ENCODE peak calls at places on chromosome 14, in six cellular contexts. R is breast epithelium, Y is endothelial cell of umbilical vein, O is upper lobe of right lung, L is uterus, T is aorta. G is an unnamed sample.

GRCh38 chr14:24289649-24290283 is 9.8 kb downstream of the DHRS1 start:
- DNase-seq in O (no peak), T (no peak), L (no peak), R (no peak), Y (no peak), G (no peak)

GRCh38 chr14:76929927-76930326 is 98.6 kb downstream of the IRF2BPL start:
- DNase-seq in R (no peak), L (no peak), Y (no peak), O (no peak), T (peak; percentile 79), G (peak; percentile 69)

GRCh38 chr14:32710351-32711102 is 228.2 kb upstream of the NPAS3 start:
- DNase-seq in Y (no peak), O (no peak), L (no peak), T (no peak), R (no peak), G (no peak)

GRCh38 chr14:33184587-33184986 is 245.9 kb downstream of the NPAS3 start:
- DNase-seq in O (no peak), R (no peak), L (no peak), Y (peak; percentile 14), T (no peak), G (no peak)

GRCh38 chr14:70013269-70013873 is 134.2 kb downstream of the SMOC1 start:
- DNase-seq in Y (peak; percentile 34), R (no peak), O (no peak), T (no peak), L (no peak), G (no peak)

GRCh38 chr14:50109342-50109741 is 7.0 kb downstream of the VCPKMT start:
- DNase-seq in T (no peak), L (no peak), Y (peak; percentile 11), O (no peak), R (no peak), G (no peak)

GRCh38 chr14:22319526-22320352 is 269.3 kb downstream of the DAD1 start:
- DNase-seq in T (peak; percentile 56), R (no peak), Y (peak; percentile 59), O (no peak), L (peak; percentile 57), G (peak; percentile 67)

GRCh38 chr14:71666579-71667145 is 265.6 kb upstream of the RGS6 start:
- DNase-seq in O (no peak), L (no peak), Y (peak; percentile 7), T (no peak), R (no peak), G (no peak)

GRCh38 chr14:64279719-64280668 is 14.2 kb downstream of the ESR2 start:
- DNase-seq in O (no peak), R (no peak), L (peak; percentile 34), T (no peak), Y (peak; percentile 92), G (no peak)

GRCh38 chr14:51095854-51096823 is 1.2 kb upstream of the TRIM9 start:
- DNase-seq in L (peak; percentile 75), Y (no peak), R (no peak), T (peak; percentile 52), O (no peak), G (peak; percentile 47)

GRCh38 chr14:99649219-99649618 is 4.3 kb downstream of the HHIPL1 start:
- DNase-seq in L (no peak), R (no peak), Y (no peak), T (no peak), O (no peak), G (no peak)

GRCh38 chr14:33475623-33476022 is 475.3 kb downstream of the EGLN3 start:
- DNase-seq in O (no peak), R (no peak), L (no peak), T (no peak), Y (peak; percentile 88), G (peak; percentile 54)

GRCh38 chr14:22837059-22837749 is 819 bp downstream of the MMP14 start:
- DNase-seq in O (peak; percentile 84), R (no peak), L (peak; percentile 66), Y (peak; percentile 67), T (peak; percentile 78), G (peak; percentile 92)

GRCh38 chr14:69327507-69327906 is 67.5 kb downstream of the GALNT16 start:
- DNase-seq in Y (no peak), O (peak; percentile 43), R (peak; percentile 41), L (peak; percentile 1), T (no peak), G (no peak)

GRCh38 chr14:73762375-73762822 is 48.2 kb upstream of the PNMA1 start:
- DNase-seq in O (no peak), L (no peak), R (no peak), T (no peak), Y (no peak), G (no peak)

GRCh38 chr14:73422515-73422914 is 35.8 kb downstream of the NUMB start:
- DNase-seq in Y (no peak), L (no peak), O (no peak), R (no peak), T (no peak), G (no peak)

GRCh38 chr14:33567736-33568124 is 383.1 kb downstream of the EGLN3 start:
- DNase-seq in R (no peak), Y (peak; percentile 87), L (no peak), O (no peak), T (no peak), G (no peak)

GRCh38 chr14:93035917-93036651 is 79.6 kb downstream of the ITPK1 start:
- DNase-seq in O (no peak), R (no peak), L (peak; percentile 57), Y (no peak), T (no peak), G (peak; percentile 81)

GRCh38 chr14:44428239-44428924 is 78.7 kb downstream of the FSCB start:
- DNase-seq in O (no peak), L (no peak), T (no peak), Y (no peak), R (no peak), G (no peak)

GRCh38 chr14:51093371-51094281 is 1.3 kb downstream of the TRIM9 start:
- DNase-seq in L (peak; percentile 38), O (no peak), Y (no peak), R (no peak), T (peak; percentile 46), G (peak; percentile 45)

DNA sequence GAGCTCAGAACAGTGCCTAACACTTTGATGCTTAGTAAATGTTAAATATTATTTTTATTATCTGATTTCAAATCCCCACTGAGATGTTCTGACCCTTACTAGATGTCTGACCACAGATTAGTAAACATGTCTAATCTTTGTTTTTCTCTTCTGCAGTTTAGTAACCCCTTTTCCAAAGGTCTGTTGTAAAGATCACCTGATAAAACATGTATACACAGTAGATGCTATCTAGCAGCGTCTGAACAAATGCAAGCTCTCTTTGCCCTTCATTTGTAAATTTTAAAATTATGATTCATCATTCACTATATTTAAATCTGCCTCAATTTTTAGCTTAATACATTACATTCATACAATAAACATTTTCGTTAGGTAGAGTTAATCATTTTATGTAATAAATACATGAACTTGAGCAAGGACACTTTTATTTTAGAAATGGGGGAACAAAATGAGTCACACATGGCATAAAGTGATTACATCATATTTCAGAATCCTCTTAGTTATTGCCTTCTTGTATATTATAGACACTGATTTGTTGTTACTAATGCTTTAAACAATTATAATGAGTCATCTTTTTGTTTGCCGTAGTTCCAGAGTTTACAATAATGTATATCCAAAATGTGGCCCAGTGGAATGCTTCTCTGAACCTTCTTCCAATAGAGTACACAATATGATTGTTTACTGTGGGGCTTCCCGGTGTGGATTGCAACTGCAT is 1.7 kb upstream of the OR4K5 start:
- DNase-seq in Y (no peak), L (no peak), O (no peak), T (no peak), R (no peak), G (no peak)
- H3K9me3 ChIP-seq in Y (peaks cover 6% of the 10 kb centered on the region), L (no peaks in the 10 kb centered on the region), O (no peaks in the 10 kb centered on the region), T (no peaks in the 10 kb centered on the region), R (no peaks in the 10 kb centered on the region), G (no peaks in the 10 kb centered on the region)

GRCh38 chr14:39665084-39665483 is 232.9 kb upstream of the FBXO33 start:
- DNase-seq in T (no peak), R (no peak), L (no peak), Y (no peak), O (no peak), G (no peak)
- H3K4me3 ChIP-seq in T (no peak overlapping the region), R (no peak overlapping the region), L (no peak overlapping the region), Y (no peak overlapping the region), O (no peak overlapping the region), G (no peak overlapping the region)

GRCh38 chr14:91373591-91374245 is 43.9 kb downstream of the CCDC88C start:
- DNase-seq in R (no peak), Y (peak; percentile 63), T (no peak), L (no peak), O (no peak), G (no peak)

GRCh38 chr14:91372680-91373495 is 44.7 kb downstream of the CCDC88C start:
- DNase-seq in R (no peak), T (no peak), O (no peak), L (no peak), Y (peak; percentile 36), G (no peak)

GRCh38 chr14:91371990-91372375 is 45.6 kb downstream of the CCDC88C start:
- DNase-seq in R (no peak), T (no peak), O (no peak), L (no peak), Y (no peak), G (no peak)

GRCh38 chr14:91369628-91370445 is 47.8 kb downstream of the CCDC88C start:
- DNase-seq in L (no peak), Y (peak; percentile 82), R (peak; percentile 60), O (no peak), T (no peak), G (no peak)

DNA sequence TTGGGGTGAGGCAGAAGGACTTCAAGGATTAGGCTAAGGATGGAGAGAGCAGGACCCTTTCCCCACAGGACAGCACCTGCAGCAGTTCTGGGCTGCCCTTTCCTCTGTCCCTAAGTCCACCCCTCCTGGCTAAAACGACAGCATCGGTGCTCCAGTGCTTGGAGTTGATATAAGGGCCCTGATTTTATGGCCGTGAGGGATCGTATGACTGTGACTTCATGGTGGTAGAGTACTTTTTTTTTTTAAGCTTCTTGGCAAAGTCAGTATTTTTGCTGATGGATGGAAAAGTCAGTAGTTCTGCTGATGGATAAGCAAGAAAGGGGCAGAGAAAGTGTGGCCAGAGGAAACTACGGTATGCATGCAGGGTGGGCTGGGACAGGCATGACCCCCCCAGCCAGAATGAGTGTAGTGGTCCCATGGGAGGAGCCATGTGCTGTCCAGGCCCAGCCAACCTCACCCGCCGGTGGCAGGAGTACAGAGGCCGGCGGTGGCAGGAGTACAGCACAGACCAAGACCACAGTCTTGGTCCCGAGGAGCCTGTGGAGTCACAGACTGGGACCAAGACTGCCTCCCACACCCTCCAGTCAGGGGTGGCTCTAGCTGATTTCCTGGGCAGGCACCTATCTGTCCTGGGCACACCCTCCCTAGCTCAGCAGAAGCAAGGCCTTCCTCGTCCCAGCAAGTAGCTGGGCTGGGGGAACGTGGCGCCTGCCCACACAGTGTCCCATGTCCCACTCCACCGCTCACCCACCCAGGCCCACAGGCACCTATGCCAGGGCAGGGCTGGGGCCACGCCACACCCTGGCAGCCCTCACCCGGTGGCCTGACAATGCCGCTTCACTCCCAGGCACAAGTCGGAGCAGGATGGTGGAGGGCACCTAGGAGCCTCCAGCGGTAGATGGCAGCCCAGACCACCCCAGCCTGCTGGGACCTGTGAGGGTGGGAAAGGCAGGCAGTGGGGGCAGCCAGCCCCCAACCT is 46.3 kb downstream of the CCDC88C start:
- DNase-seq in Y (no peak), L (no peak), O (no peak), R (no peak), T (no peak), G (peak; percentile 32)
- H3K4me1 ChIP-seq in Y (peaks cover 42% of the 10 kb centered on the region), L (no peaks in the 10 kb centered on the region), O (peaks cover 74% of the 10 kb centered on the region), R (no peaks in the 10 kb centered on the region), T (no peaks in the 10 kb centered on the region), G (peaks cover 6% of the 10 kb centered on the region)

DNA sequence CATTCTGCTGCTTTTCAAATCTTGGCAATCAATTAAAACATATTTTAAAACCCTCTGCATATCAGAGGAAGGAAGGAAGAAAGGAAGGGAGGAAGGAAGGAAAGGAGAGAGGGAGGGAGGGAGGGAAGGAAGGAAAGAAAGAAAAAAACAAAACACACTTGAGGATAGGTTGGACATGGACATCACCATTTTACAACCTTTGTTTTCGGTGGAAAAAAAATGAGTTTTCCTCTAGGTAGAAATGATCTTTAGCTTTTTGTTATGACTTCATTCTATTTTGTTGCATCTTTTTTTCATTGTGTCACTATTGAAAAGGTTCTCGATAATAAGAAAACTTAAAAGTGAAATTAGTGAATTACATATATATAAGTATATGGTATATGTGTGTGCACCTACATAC is 522.9 kb downstream of the NOVA1 start:
- DNase-seq in Y (no peak), R (no peak), T (no peak), O (no peak), L (no peak), G (no peak)
- H3K9me3 ChIP-seq in Y (no peaks in the 10 kb centered on the region), R (no peaks in the 10 kb centered on the region), T (no peaks in the 10 kb centered on the region), O (no peaks in the 10 kb centered on the region), L (no peaks in the 10 kb centered on the region), G (no peaks in the 10 kb centered on the region)